ENCODE peak calls at places on chromosomes 2 and 18, in nine cellular contexts. J is transverse colon, G is GM12878, U is SK-N-SH, Q is K562, H is suprapubic skin, K is tibial nerve, Z is sigmoid colon, B is esophagus muscularis mucosa. W is an unnamed sample.

GRCh38 chr18:48318481-48318880 is 90.7 kb downstream of the ZBTB7C start:
- DNase-seq in H (no peak), Q (no peak), K (no peak), B (no peak), G (no peak), Z (no peak), U (no peak), J (no peak), W (no peak)

GRCh38 chr18:10057401-10057800 is 143.6 kb downstream of the VAPA start:
- DNase-seq in Q (no peak), J (no peak), G (no peak), U (no peak), H (no peak), K (no peak), B (no peak), Z (no peak), W (no peak)

GRCh38 chr2:20454036-20454981 is 7.4 kb downstream of the RHOB start:
- DNase-seq in U (no peak), G (no peak), Z (peak; percentile 61), K (no peak), H (peak; percentile 36), J (no peak), Q (no peak), B (no peak), W (peak; percentile 23)

GRCh38 chr18:8351173-8351572 is 258.1 kb upstream of the RAB12 start:
- DNase-seq in H (no peak), U (no peak), G (no peak), J (no peak), K (no peak), Q (no peak), Z (no peak), B (no peak), W (no peak)

GRCh38 chr2:118003396-118003824 is 10.5 kb downstream of the CCDC93 start:
- DNase-seq in G (peak; percentile 48), U (peak; percentile 69), K (no peak), Q (peak; percentile 57), J (peak; percentile 44), B (no peak), Z (peak; percentile 68), H (no peak), W (peak; percentile 51)

GRCh38 chr2:55384786-55385185 is 34.9 kb downstream of the CCDC88A start:
- DNase-seq in Z (no peak), H (no peak), J (no peak), K (no peak), B (no peak), U (no peak), Q (no peak), G (no peak), W (no peak)

GRCh38 chr2:158128168-158128973 is 26.7 kb downstream of the UPP2 start:
- DNase-seq in G (no peak), J (peak; percentile 82), Q (no peak), H (no peak), Z (no peak), U (no peak), B (no peak), K (no peak), W (peak; percentile 84)

GRCh38 chr2:120587326-120587996 is 148.2 kb upstream of the GLI2 start:
- DNase-seq in J (no peak), Z (no peak), K (no peak), H (no peak), U (no peak), G (no peak), Q (no peak), B (no peak), W (no peak)

GRCh38 chr2:96153291-96153713 is 8.1 kb upstream of the DUSP2 start:
- DNase-seq in Z (peak; percentile 61), Q (no peak), H (peak; percentile 44), K (no peak), B (no peak), G (no peak), U (peak; percentile 25), J (no peak), W (no peak)

GRCh38 chr2:47250576-47251403 is 95.7 kb upstream of the STPG4 start:
- DNase-seq in B (no peak), K (no peak), Q (no peak), G (no peak), H (no peak), J (no peak), U (no peak), Z (no peak), W (no peak)

GRCh38 chr2:241142593-241142992 is 6.7 kb downstream of the PASK start:
- DNase-seq in U (no peak), Q (no peak), K (no peak), G (no peak), Z (peak; percentile 26), J (no peak), B (no peak), H (no peak), W (no peak)

DNA sequence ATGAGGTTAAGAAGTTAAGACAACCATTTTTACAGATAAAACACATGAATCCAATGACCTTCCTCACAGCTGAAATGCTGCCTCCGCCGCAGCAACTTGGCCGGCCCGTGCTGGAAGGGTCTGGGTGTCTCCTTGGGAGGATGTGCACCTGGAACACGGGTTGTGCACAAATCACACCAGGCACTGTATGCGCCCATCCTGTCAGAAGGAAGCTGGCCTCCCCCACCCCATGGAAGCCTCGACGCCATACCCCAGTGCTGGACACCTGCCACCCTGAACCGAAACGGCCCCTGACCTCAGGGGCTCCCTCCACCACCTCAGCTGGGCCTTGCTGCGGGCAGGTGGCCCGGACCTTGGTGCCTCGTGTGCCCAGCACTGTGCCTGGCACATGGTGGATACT is 111.8 kb downstream of the PXDN start:
- DNase-seq in J (no peak), K (no peak), G (no peak), U (no peak), Z (peak; percentile 61), H (no peak), B (no peak), Q (no peak), W (no peak)
- H3K36me3 ChIP-seq in J (no peaks in the 10 kb centered on the region), K (peaks cover 77% of the 10 kb centered on the region), G (no peaks in the 10 kb centered on the region), U (peaks cover 76% of the 10 kb centered on the region), Z (peaks cover 18% of the 10 kb centered on the region), H (peaks cover 27% of the 10 kb centered on the region), B (peaks cover 59% of the 10 kb centered on the region), Q (no peaks in the 10 kb centered on the region), W (peaks cover 3% of the 10 kb centered on the region)

DNA sequence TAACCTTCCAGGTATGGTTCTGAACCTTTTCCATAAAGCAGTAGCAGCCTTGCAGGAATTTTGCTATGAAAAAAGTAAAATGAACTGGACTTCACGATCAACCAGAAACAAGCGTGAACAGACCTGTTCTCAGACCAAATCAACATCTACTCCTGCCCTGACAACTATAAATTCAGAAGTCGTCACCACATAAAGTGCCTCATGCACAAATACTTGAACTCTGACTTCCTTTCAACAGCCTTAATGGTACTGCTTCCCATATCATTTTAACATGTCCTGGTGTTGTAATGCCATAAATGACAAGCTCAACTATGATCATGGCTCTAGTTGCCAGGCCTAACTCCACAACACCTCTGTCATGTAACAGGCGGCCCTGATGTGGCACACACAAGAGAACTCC is 262.4 kb downstream of the MTX2 start:
- DNase-seq in J (no peak), Q (no peak), B (no peak), H (no peak), K (no peak), U (no peak), Z (no peak), G (no peak), W (no peak)
- TF ChIP-seq EP300 in J (no peak), Q (no peak), B (no peak), H (no peak), K (no peak), U (no peak), Z (no peak), G (no peak), W (no peak)

GRCh38 chr18:12737243-12737902 is 34.5 kb downstream of the PSMG2 start:
- DNase-seq in K (no peak), B (no peak), H (no peak), Q (no peak), G (no peak), J (no peak), Z (no peak), U (no peak), W (no peak)

GRCh38 chr18:12744103-12744502 is 41.3 kb downstream of the PSMG2 start:
- DNase-seq in Z (no peak), J (no peak), Q (peak; percentile 45), B (no peak), U (peak; percentile 66), G (no peak), K (no peak), H (no peak), W (no peak)

GRCh38 chr18:12745095-12745820 is 42.4 kb downstream of the PSMG2 start:
- DNase-seq in J (no peak), G (no peak), H (no peak), B (no peak), K (no peak), Q (no peak), U (no peak), Z (no peak), W (no peak)

GRCh38 chr18:12742453-12742852 is 39.6 kb downstream of the PSMG2 start:
- DNase-seq in J (no peak), Z (no peak), Q (no peak), B (no peak), U (no peak), H (no peak), G (no peak), K (no peak), W (no peak)

DNA sequence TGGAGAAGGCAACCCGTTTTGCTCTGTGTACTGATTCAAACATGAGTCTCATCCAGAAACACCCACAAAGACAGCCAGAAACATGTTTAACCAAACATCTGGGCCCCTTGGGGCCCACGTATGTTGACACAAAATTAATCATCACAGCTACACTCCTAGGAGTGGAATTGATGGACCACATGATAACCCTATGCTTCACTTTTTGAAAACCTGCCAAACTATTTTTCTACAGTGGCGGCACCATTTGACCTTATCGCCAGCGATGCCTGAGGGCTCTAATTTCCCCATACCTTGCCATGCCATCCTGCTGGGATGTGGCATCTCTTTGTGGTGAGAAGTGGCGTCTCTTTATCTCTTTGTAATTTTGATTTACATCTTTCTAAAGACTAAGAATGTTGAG is 38.5 kb downstream of the PSMG2 start:
- DNase-seq in Q (no peak), H (no peak), U (peak; percentile 46), Z (no peak), K (no peak), J (no peak), B (no peak), G (no peak), W (no peak)
- H3K27ac ChIP-seq in Q (no peak overlapping the region), H (no peak overlapping the region), U (no peak overlapping the region), Z (no peak overlapping the region), K (no peak overlapping the region), J (no peak overlapping the region), B (no peak overlapping the region), G (no peak overlapping the region), W (no peak overlapping the region)

DNA sequence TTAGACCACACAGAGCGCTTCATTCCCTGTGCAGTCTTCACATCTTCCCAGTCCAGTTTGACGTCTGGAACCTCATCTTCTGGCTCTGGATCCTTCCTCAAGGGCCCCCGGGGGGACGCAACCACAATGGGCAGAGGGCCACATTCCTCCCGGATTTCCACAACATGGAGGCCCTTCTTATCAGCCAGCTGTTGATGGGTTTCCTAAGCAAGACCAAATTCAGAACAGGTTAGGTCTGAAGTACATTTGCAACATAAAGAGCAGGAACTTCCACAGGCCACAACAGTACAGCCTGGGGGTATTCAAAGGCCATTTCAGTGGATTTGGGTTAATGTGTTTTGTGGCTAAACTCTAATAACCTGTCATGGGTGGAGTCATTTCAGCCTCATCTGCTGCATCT is 34.2 kb downstream of the MRPS5 start:
- DNase-seq in K (no peak), J (no peak), Q (no peak), U (no peak), B (no peak), G (no peak), Z (no peak), H (no peak), W (no peak)
- H3K36me3 ChIP-seq in K (peaks cover 83% of the 10 kb centered on the region), J (no peaks in the 10 kb centered on the region), Q (peaks cover 68% of the 10 kb centered on the region), U (peaks cover 45% of the 10 kb centered on the region), B (peaks cover 75% of the 10 kb centered on the region), G (peaks cover 29% of the 10 kb centered on the region), Z (peaks cover 20% of the 10 kb centered on the region), H (peaks cover 67% of the 10 kb centered on the region), W (peaks cover 73% of the 10 kb centered on the region)